ENCODE peak calls at places on chromosomes 2 and 18, in six cellular contexts. Y is NB4, A is esophagus squamous epithelium, N is psoas muscle, E is astrocyte of the spinal cord, K is endodermal cell. L is an unnamed sample.

GRCh38 chr2:9813312-9814128 is 29.8 kb upstream of the TAF1B start:
- DNase-seq in Y (peak), A (no peak), N (peak), E (peak), K (peak), L (peak)

GRCh38 chr2:165793779-165794519 is at the start of gene GALNT3:
- DNase-seq in Y (peak), A (peak), N (peak), E (no peak), K (peak), L (peak)

GRCh38 chr2:168773719-168774521 is 28.5 kb upstream of the NOSTRIN start:
- DNase-seq in Y (peak), A (no peak), N (peak), E (peak), K (peak), L (peak)

GRCh38 chr2:74199275-74199701 is 873 bp downstream of the MTHFD2 start:
- DNase-seq in Y (no peak), A (no peak), N (no peak), E (no peak), K (no peak), L (no peak)

GRCh38 chr2:205682239-205683021 is at the start of gene NRP2:
- DNase-seq in Y (peak), A (no peak), N (peak), E (peak), K (peak), L (peak)

GRCh38 chr2:55460562-55460961 is 40.9 kb upstream of the CCDC88A start:
- DNase-seq in Y (no peak), A (no peak), N (no peak), E (no peak), K (no peak), L (peak)

GRCh38 chr2:108169982-108170625 is 69.7 kb upstream of the SULT1C3 start:
- DNase-seq in Y (peak), A (no peak), N (no peak), E (peak), K (peak), L (peak)

GRCh38 chr2:238595750-238596570 is 169.2 kb downstream of the ASB1 start:
- DNase-seq in Y (no peak), A (no peak), N (no peak), E (no peak), K (no peak), L (no peak)

GRCh38 chr2:176139170-176139611 is 9.7 kb downstream of the HOXD8 start:
- DNase-seq in Y (no peak), A (no peak), N (no peak), E (no peak), K (peak), L (no peak)

GRCh38 chr2:225668606-225669266 is 269.2 kb downstream of the NYAP2 start:
- DNase-seq in Y (peak), A (no peak), N (no peak), E (peak), K (no peak), L (peak)

GRCh38 chr2:186919272-186919671 is 70.3 kb upstream of the ZSWIM2 start:
- DNase-seq in Y (no peak), A (no peak), N (no peak), E (peak), K (no peak), L (no peak)

GRCh38 chr2:8515864-8516533 is 165.9 kb upstream of the ID2 start:
- DNase-seq in Y (peak), A (no peak), N (no peak), E (no peak), K (no peak), L (peak)

GRCh38 chr2:197576631-197577030 is 60.8 kb downstream of the MOB4 start:
- DNase-seq in Y (no peak), A (no peak), N (no peak), E (peak), K (no peak), L (no peak)

GRCh38 chr2:118242216-118242615 is 153.9 kb downstream of the INSIG2 start:
- DNase-seq in Y (peak), A (no peak), N (no peak), E (peak), K (no peak), L (peak)

GRCh38 chr2:177285892-177286715 is 21.6 kb upstream of the NFE2L2 start:
- DNase-seq in Y (no peak), A (no peak), N (no peak), E (no peak), K (no peak), L (no peak)

GRCh38 chr2:212990697-212991096 is 160.7 kb downstream of the IKZF2 start:
- DNase-seq in Y (peak), A (no peak), N (no peak), E (no peak), K (no peak), L (peak)

GRCh38 chr2:120367649-120368048 is 21.7 kb downstream of the INHBB start:
- DNase-seq in Y (no peak), A (no peak), N (no peak), E (no peak), K (no peak), L (no peak)

GRCh38 chr2:112674229-112674628 is 28.5 kb downstream of the SLC20A1 start:
- DNase-seq in Y (peak), A (peak), N (peak), E (no peak), K (no peak), L (no peak)

GRCh38 chr2:64861338-64862000 is 127.7 kb upstream of the SLC1A4 start:
- DNase-seq in Y (no peak), A (no peak), N (no peak), E (no peak), K (no peak), L (no peak)

GRCh38 chr2:205563646-205564045 is 118.7 kb upstream of the NRP2 start:
- DNase-seq in Y (peak), A (no peak), N (peak), E (no peak), K (peak), L (peak)

GRCh38 chr2:165294912-165295311 is 55.7 kb downstream of the SCN2A start:
- DNase-seq in Y (no peak), A (no peak), N (no peak), E (no peak), K (no peak), L (no peak)

GRCh38 chr18:57959278-57959677 is 84.7 kb upstream of the NEDD4L start:
- DNase-seq in Y (peak), A (no peak), N (no peak), E (peak), K (peak), L (peak)

GRCh38 chr18:61606068-61606660 is 272.9 kb downstream of the CDH20 start:
- DNase-seq in Y (no peak), A (no peak), N (peak), E (peak), K (peak), L (no peak)

GRCh38 chr2:172096661-172097547 is 5.8 kb downstream of the DLX2 start:
- DNase-seq in Y (peak), A (no peak), N (no peak), E (no peak), K (peak), L (no peak)
- H3K4me3 ChIP-seq in Y (no peak), A (peak), N (peak), E (peak), K (peak), L (no peak)

GRCh38 chr2:173435574-173435973 is 80.9 kb downstream of the CDCA7 start:
- DNase-seq in Y (no peak), A (no peak), N (no peak), E (no peak), K (no peak), L (no peak)

GRCh38 chr2:173432049-173432754 is 77.5 kb downstream of the CDCA7 start:
- DNase-seq in Y (peak), A (no peak), N (no peak), E (peak), K (no peak), L (no peak)

GRCh38 chr2:173431191-173431590 is 76.5 kb downstream of the CDCA7 start:
- DNase-seq in Y (no peak), A (no peak), N (no peak), E (no peak), K (peak), L (no peak)

GRCh38 chr2:173436088-173436487 is 81.4 kb downstream of the CDCA7 start:
- DNase-seq in Y (no peak), A (no peak), N (no peak), E (no peak), K (no peak), L (no peak)

DNA sequence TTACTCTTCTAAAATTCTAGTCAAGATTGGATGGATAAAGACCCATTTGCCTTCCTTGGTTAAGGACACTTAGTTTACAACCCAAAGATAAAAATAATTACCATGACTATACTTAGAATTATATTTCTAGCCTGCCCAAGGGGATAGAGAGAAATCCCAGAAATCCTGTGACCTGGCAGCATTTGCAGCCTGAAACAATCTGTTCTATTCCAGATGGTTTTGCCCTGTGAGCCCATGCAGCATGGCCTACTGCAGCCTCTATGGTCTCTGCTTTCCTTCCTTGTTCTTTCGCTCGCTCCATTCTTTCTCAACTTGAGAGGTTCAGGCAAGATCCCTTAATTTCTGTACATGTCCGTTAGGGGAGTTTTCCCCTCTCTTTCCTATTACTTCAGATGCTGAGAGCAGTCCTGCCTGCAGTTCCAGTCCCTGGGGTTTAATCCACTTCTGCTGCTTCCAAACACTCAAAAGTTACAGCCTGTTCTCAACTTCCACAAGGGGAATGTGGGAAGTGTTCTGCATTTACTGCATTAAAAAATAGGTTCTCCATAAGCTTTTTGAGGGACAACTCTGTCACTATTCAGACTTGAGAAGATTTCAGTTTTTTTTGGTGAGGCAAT is 80.2 kb downstream of the CDCA7 start:
- DNase-seq in Y (no peak), A (no peak), N (no peak), E (no peak), K (no peak), L (no peak)
- TF ChIP-seq CTCF in Y (no peak), A (no peak), N (no peak), E (no peak), K (no peak), L (no peak)

GRCh38 chr18:3015203-3015590 is 2.3 kb upstream of the LPIN2 start:
- DNase-seq in Y (peak), A (no peak), N (no peak), E (peak), K (no peak), L (no peak)
- H3K4me3 ChIP-seq in Y (no peak), A (no peak), N (no peak), E (no peak), K (no peak), L (no peak)

GRCh38 chr18:12307251-12307736 is 747 bp upstream of the TUBB6 start:
- DNase-seq in Y (peak), A (no peak), N (peak), E (peak), K (peak), L (no peak)
- TF ChIP-seq CTCF in Y (no peak), A (no peak), N (no peak), E (peak), K (no peak), L (no peak)

GRCh38 chr2:17877811-17878221 is 651 bp upstream of the KCNS3 start:
- DNase-seq in Y (peak), A (no peak), N (peak), E (peak), K (peak), L (peak)

GRCh38 chr2:17878222-17879136 is at the start of gene KCNS3:
- DNase-seq in Y (no peak), A (no peak), N (peak), E (peak), K (peak), L (peak)

GRCh38 chr2:17879137-17879912 is 858 bp downstream of the KCNS3 start:
- DNase-seq in Y (no peak), A (no peak), N (peak), E (peak), K (peak), L (no peak)

GRCh38 chr2:17876590-17876989 is 1.9 kb upstream of the KCNS3 start:
- DNase-seq in Y (no peak), A (no peak), N (no peak), E (no peak), K (no peak), L (no peak)

DNA sequence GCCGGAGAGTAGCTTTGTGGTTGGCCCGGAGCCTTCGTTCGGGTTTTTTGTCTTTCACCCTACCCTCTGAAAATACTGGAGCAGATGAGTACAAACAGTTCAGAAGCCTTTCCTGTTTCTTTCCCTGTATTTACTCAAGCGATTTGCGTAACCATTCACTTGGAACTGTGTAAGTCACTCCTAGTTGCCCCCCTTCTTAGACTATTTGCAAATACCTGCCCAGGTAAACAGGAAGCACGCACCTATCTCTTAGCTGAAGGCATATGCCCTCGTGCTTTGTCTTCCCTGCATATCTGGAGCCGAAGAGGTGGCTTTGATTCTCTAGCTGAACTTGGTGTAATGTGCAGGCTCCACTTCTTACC is 1.4 kb downstream of the KCNS3 start:
- DNase-seq in Y (no peak), A (no peak), N (no peak), E (no peak), K (no peak), L (no peak)
- H3K4me3 ChIP-seq in Y (no peak), A (peak), N (peak), E (peak), K (peak), L (no peak)

GRCh38 chr2:140597836-140598235 is 1533.0 kb downstream of the LRP1B start:
- DNase-seq in Y (peak), A (no peak), N (no peak), E (no peak), K (peak), L (peak)
- TF ChIP-seq CTCF in Y (no peak), A (no peak), N (no peak), E (no peak), K (peak), L (no peak)

GRCh38 chr2:70142590-70143313 is 48.1 kb downstream of the C2orf42 start:
- DNase-seq in Y (peak), A (peak), N (peak), E (peak), K (peak), L (peak)
- H3K4me3 ChIP-seq in Y (peak), A (peak), N (peak), E (peak), K (peak), L (peak)

GRCh38 chr18:13120255-13120654 is 98.3 kb upstream of the LDLRAD4 start:
- DNase-seq in Y (no peak), A (no peak), N (no peak), E (peak), K (no peak), L (no peak)

GRCh38 chr18:13126966-13127598 is 91.5 kb upstream of the LDLRAD4 start:
- DNase-seq in Y (no peak), A (no peak), N (no peak), E (no peak), K (no peak), L (no peak)

GRCh38 chr18:13120967-13121586 is 97.5 kb upstream of the LDLRAD4 start:
- DNase-seq in Y (no peak), A (no peak), N (no peak), E (peak), K (no peak), L (no peak)

DNA sequence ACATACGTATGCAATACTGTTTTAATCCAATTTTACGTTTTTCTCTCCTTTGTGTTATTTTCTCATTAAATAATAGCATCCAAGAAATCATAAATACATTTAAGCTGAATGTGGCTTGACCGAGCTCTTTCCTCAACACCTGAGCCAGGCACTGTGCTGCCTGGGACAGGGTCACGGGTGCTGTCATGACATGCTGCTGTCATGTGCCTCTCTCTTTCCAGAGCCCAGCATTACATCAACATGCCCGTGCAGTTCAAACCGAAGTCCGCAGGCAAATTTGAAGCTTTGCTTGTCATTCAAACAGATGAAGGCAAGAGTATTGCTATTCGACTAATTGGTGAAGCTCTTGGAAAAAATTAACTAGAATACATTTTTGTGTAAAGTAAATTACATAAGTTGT is 94.1 kb upstream of the LDLRAD4 start:
- DNase-seq in Y (no peak), A (no peak), N (no peak), E (no peak), K (no peak), L (no peak)
- TF ChIP-seq CTCF in Y (no peak), A (no peak), N (no peak), E (no peak), K (no peak), L (no peak)

GRCh38 chr2:37379881-37380296 is 35.5 kb downstream of the QPCT start:
- DNase-seq in Y (no peak), A (no peak), N (no peak), E (peak), K (no peak), L (no peak)

GRCh38 chr2:37378411-37378810 is 34.0 kb downstream of the QPCT start:
- DNase-seq in Y (no peak), A (no peak), N (no peak), E (peak), K (no peak), L (no peak)

GRCh38 chr2:37375721-37376399 is 31.4 kb downstream of the QPCT start:
- DNase-seq in Y (no peak), A (no peak), N (no peak), E (peak), K (no peak), L (no peak)

GRCh38 chr2:37377187-37377532 is 32.7 kb downstream of the QPCT start:
- DNase-seq in Y (peak), A (no peak), N (no peak), E (peak), K (no peak), L (peak)

DNA sequence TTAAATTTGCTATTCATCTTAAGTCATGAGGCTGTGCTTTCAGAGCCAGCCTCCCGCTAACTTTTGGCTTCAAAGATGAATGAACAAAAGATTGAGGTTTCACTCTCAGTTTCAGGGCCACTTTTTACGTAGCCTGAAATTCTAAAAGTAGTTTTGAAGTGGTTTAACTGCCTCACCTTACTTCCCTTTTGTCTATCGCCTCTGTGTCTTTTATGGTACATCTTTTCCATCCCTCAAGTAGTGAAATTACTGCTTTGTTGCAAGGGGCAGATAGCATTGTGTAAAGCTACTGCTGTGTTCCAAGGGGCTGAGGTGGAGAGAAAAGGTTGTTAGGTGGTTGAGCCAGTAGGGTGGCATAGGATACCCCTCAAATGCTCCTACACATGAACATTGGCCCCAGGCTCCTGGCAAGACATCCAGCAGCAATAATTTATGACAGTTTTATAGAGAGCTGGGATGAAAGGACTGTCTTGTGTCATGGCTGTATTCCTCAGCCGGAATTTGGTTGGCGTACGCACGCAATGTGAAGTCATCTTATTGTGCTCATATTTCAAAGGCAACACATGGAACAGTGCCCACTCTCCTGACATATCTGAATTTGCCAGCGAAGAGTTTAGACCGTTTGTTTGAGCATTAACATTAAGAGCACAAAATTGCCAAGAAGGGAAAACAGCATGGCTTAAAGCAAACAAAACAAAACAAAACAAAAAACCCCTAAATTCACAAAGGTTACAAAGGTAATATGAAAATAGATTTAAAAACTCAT is 32.2 kb downstream of the QPCT start:
- DNase-seq in Y (peak), A (no peak), N (peak), E (peak), K (no peak), L (peak)
- H3K4me3 ChIP-seq in Y (no peak), A (no peak), N (peak), E (no peak), K (no peak), L (no peak)

GRCh38 chr2:198874502-198874858 is 583.3 kb downstream of the SATB2 start:
- DNase-seq in Y (no peak), A (no peak), N (no peak), E (no peak), K (no peak), L (peak)
- TF ChIP-seq CTCF in Y (no peak), A (no peak), N (no peak), E (no peak), K (no peak), L (no peak)